ENCODE peak calls at places on chromosomes 3 and 15, in seven cellular contexts. X is NCI-H1105 treated with DMSO at 0.1 percent for 48 hours, P is activated T-cell treated with anti-CD3 and anti-CD28 coated beads for 48 hours, O is Kasumi-1, T is type B pancreatic cell, G is RPMI8226, A is memory B cell. R is an unnamed sample.

GRCh38 chr15:87686308-87686707 is 570.2 kb downstream of the NTRK3 start:
- DNase-seq in X (no peak), P (no peak), O (no peak), T (no peak), G (no peak), A (no peak), R (no peak)

GRCh38 chr3:35772364-35773009 is 133.2 kb downstream of the ARPP21 start:
- DNase-seq in X (peak; percentile 29), P (no peak), O (no peak), T (no peak), G (no peak), A (no peak), R (no peak)

GRCh38 chr3:17508180-17508752 is 234.2 kb downstream of the TBC1D5 start:
- DNase-seq in X (no peak), P (no peak), O (no peak), T (no peak), G (no peak), A (no peak), R (no peak)

GRCh38 chr3:33908209-33908851 is 109.9 kb downstream of the PDCD6IP start:
- DNase-seq in X (no peak), P (no peak), O (no peak), T (no peak), G (no peak), A (no peak), R (no peak)

GRCh38 chr3:65963787-65964707 is 74.7 kb downstream of the MAGI1 start:
- DNase-seq in X (no peak), P (peak; percentile 55), O (no peak), T (no peak), G (no peak), A (no peak), R (no peak)

GRCh38 chr3:38005076-38006020 is 14.8 kb downstream of the VILL start:
- DNase-seq in X (no peak), P (no peak), O (no peak), T (no peak), G (no peak), A (no peak), R (no peak)

GRCh38 chr15:79632457-79632856 is 200.3 kb downstream of the MINAR1 start:
- DNase-seq in X (no peak), P (no peak), O (no peak), T (no peak), G (no peak), A (no peak), R (no peak)

GRCh38 chr3:37588761-37589160 is 272.9 kb upstream of the CTDSPL start:
- DNase-seq in X (no peak), P (no peak), O (no peak), T (no peak), G (no peak), A (no peak), R (no peak)

GRCh38 chr3:193788189-193788946 is 195.4 kb downstream of the OPA1 start:
- DNase-seq in X (peak; percentile 72), P (peak; percentile 3), O (peak; percentile 61), T (no peak), G (peak; percentile 66), A (peak; percentile 47), R (peak; percentile 76)

GRCh38 chr3:184545769-184546168 is 15.8 kb upstream of the EPHB3 start:
- DNase-seq in X (no peak), P (no peak), O (no peak), T (no peak), G (no peak), A (no peak), R (no peak)

GRCh38 chr3:52232279-52233107 is 6.5 kb downstream of the TWF2 start:
- DNase-seq in X (no peak), P (no peak), O (peak; percentile 25), T (no peak), G (no peak), A (no peak), R (no peak)

GRCh38 chr3:133987136-133987535 is 42.6 kb downstream of the SLCO2A1 start:
- DNase-seq in X (no peak), P (no peak), O (no peak), T (no peak), G (no peak), A (no peak), R (no peak)

GRCh38 chr3:23079976-23080375 is 123.2 kb upstream of the UBE2E2 start:
- DNase-seq in X (peak; percentile 9), P (no peak), O (no peak), T (no peak), G (no peak), A (no peak), R (no peak)

GRCh38 chr3:66220066-66220465 is 735 bp upstream of the SLC25A26 start:
- DNase-seq in X (peak; percentile 15), P (no peak), O (no peak), T (no peak), G (no peak), A (no peak), R (peak; percentile 19)

GRCh38 chr3:55565516-55565915 is 78.4 kb upstream of the WNT5A start:
- DNase-seq in X (no peak), P (no peak), O (no peak), T (no peak), G (no peak), A (no peak), R (no peak)

GRCh38 chr15:29889545-29890329 is 67.5 kb upstream of the TJP1 start:
- DNase-seq in X (no peak), P (no peak), O (no peak), T (no peak), G (no peak), A (no peak), R (no peak)

GRCh38 chr3:56397798-56398197 is 70.5 kb downstream of the ERC2 start:
- DNase-seq in X (no peak), P (no peak), O (no peak), T (no peak), G (no peak), A (no peak), R (no peak)

GRCh38 chr3:36871379-36872126 is 73.3 kb downstream of the TRANK1 start:
- DNase-seq in X (no peak), P (no peak), O (no peak), T (no peak), G (no peak), A (no peak), R (no peak)

GRCh38 chr3:4515896-4516295 is 22.7 kb downstream of the ITPR1 start:
- DNase-seq in X (peak; percentile 13), P (no peak), O (no peak), T (no peak), G (no peak), A (no peak), R (no peak)

GRCh38 chr3:98962951-98963350 is 61.5 kb upstream of the DCBLD2 start:
- DNase-seq in X (no peak), P (no peak), O (no peak), T (no peak), G (no peak), A (no peak), R (no peak)

GRCh38 chr3:64355473-64355872 is 130.2 kb upstream of the PRICKLE2 start:
- DNase-seq in X (no peak), P (no peak), O (peak; percentile 40), T (no peak), G (no peak), A (no peak), R (no peak)

GRCh38 chr15:58048261-58048660 is 17.2 kb downstream of the ALDH1A2 start:
- DNase-seq in X (no peak), P (no peak), O (no peak), T (no peak), G (no peak), A (no peak), R (no peak)

GRCh38 chr15:68492855-68493254 is 60.9 kb upstream of the ITGA11 start:
- DNase-seq in X (no peak), P (no peak), O (no peak), T (peak; percentile 40), G (no peak), A (no peak), R (no peak)

GRCh38 chr3:168250415-168250861 is 154.7 kb upstream of the GOLIM4 start:
- DNase-seq in X (peak; percentile 53), P (no peak), O (no peak), T (no peak), G (peak; percentile 88), A (no peak), R (no peak)

GRCh38 chr3:143134446-143134845 is 14.9 kb downstream of the CHST2 start:
- DNase-seq in X (peak; percentile 98), P (no peak), O (no peak), T (no peak), G (no peak), A (no peak), R (no peak)

GRCh38 chr15:68052431-68052830 is 1.7 kb upstream of the PIAS1 start:
- DNase-seq in X (no peak), P (no peak), O (no peak), T (no peak), G (no peak), A (no peak), R (no peak)

GRCh38 chr3:176951144-176951543 is 246.1 kb downstream of the TBL1XR1 start:
- DNase-seq in X (no peak), P (no peak), O (no peak), T (no peak), G (no peak), A (no peak), R (no peak)

GRCh38 chr15:27835233-27835939 is 263.7 kb downstream of the OCA2 start:
- DNase-seq in X (no peak), P (no peak), O (no peak), T (no peak), G (no peak), A (no peak), R (no peak)

GRCh38 chr3:14042680-14043079 is 82.0 kb downstream of the CHCHD4 start:
- DNase-seq in X (no peak), P (no peak), O (no peak), T (no peak), G (no peak), A (no peak), R (no peak)

GRCh38 chr3:119660474-119661150 is at the start of gene POPDC2:
- DNase-seq in X (no peak), P (no peak), O (no peak), T (no peak), G (no peak), A (no peak), R (no peak)

GRCh38 chr3:4825572-4826236 is 153.5 kb upstream of the BHLHE40 start:
- DNase-seq in X (no peak), P (no peak), O (no peak), T (no peak), G (peak; percentile 72), A (no peak), R (no peak)

GRCh38 chr3:16873872-16874271 is 10.9 kb upstream of the PLCL2 start:
- DNase-seq in X (no peak), P (no peak), O (no peak), T (no peak), G (no peak), A (no peak), R (no peak)

GRCh38 chr15:62141643-62142588 is 23.2 kb downstream of the C2CD4B start:
- DNase-seq in X (no peak), P (no peak), O (no peak), T (no peak), G (peak; percentile 28), A (no peak), R (no peak)

GRCh38 chr3:188262913-188263683 is 109.1 kb downstream of the LPP start:
- DNase-seq in X (no peak), P (no peak), O (no peak), T (no peak), G (no peak), A (no peak), R (no peak)

GRCh38 chr3:10575601-10576160 is 70.3 kb upstream of the ATP2B2 start:
- DNase-seq in X (no peak), P (no peak), O (no peak), T (no peak), G (no peak), A (no peak), R (no peak)

GRCh38 chr3:96022676-96023075 is 791.7 kb upstream of the EPHA6 start:
- DNase-seq in X (no peak), P (no peak), O (no peak), T (no peak), G (no peak), A (no peak), R (peak; percentile 4)

GRCh38 chr3:72187131-72187530 is 402.2 kb upstream of the PROK2 start:
- DNase-seq in X (no peak), P (no peak), O (peak; percentile 35), T (no peak), G (peak; percentile 23), A (no peak), R (peak; percentile 30)